ENCODE peak calls at places on chromosomes 5 and 9, in seven cellular contexts. E is AG09309, W is transverse colon, T is ascending aorta, J is fibroblast of mammary gland, L is choroid plexus epithelial cell, U is AG04450. I is an unnamed sample.

GRCh38 chr5:143554918-143555477 is 151.5 kb upstream of the NR3C1 start:
- DNase-seq in J (peak), U (peak), L (peak), W (no peak), T (no peak), E (no peak), I (no peak)

GRCh38 chr5:75363726-75364495 is 26.9 kb downstream of the HMGCR start:
- DNase-seq in J (no peak), E (no peak), T (no peak), U (no peak), W (peak), L (peak), I (peak)

GRCh38 chr9:81777514-81777913 is 88.2 kb upstream of the TLE1 start:
- DNase-seq in T (no peak), E (no peak), W (no peak), U (no peak), L (no peak), J (no peak), I (no peak)

GRCh38 chr9:114017741-114018715 is 60.1 kb downstream of the AMBP start:
- DNase-seq in W (no peak), E (no peak), T (peak), J (no peak), U (no peak), L (no peak), I (no peak)

GRCh38 chr5:95924720-95925119 is 36.9 kb downstream of the ELL2 start:
- DNase-seq in E (no peak), U (no peak), T (no peak), L (peak), J (no peak), W (no peak), I (no peak)

GRCh38 chr5:176740702-176741565 is 69.4 kb upstream of the UNC5A start:
- DNase-seq in T (peak), L (no peak), J (no peak), W (no peak), U (no peak), E (no peak), I (no peak)

GRCh38 chr9:136016882-136017812 is 56.0 kb upstream of the UBAC1 start:
- DNase-seq in U (no peak), E (no peak), J (no peak), L (no peak), T (peak), W (peak), I (no peak)

GRCh38 chr9:134228649-134229048 is 64.3 kb upstream of the RNU6ATAC start:
- DNase-seq in U (no peak), T (no peak), L (no peak), J (no peak), W (no peak), E (no peak), I (no peak)

GRCh38 chr9:127915325-127915752 is 1.5 kb downstream of the ST6GALNAC4 start:
- DNase-seq in W (peak), L (no peak), J (no peak), E (no peak), U (no peak), T (no peak), I (no peak)

GRCh38 chr5:138169124-138169523 is 9.3 kb downstream of the BRD8 start:
- DNase-seq in L (no peak), U (no peak), W (no peak), E (no peak), T (no peak), J (no peak), I (no peak)

GRCh38 chr5:171419663-171420428 is 399 bp downstream of the FGF18 start:
- DNase-seq in U (no peak), E (no peak), W (peak), L (peak), T (no peak), J (peak), I (no peak)

GRCh38 chr5:163815240-163815791 is 309.9 kb downstream of the MAT2B start:
- DNase-seq in W (no peak), U (no peak), E (no peak), J (no peak), T (no peak), L (peak), I (no peak)

GRCh38 chr5:179914032-179914755 is 6.5 kb upstream of the TBC1D9B start:
- DNase-seq in T (peak), W (peak), U (no peak), E (peak), L (peak), J (peak), I (no peak)

GRCh38 chr5:58369513-58370156 is 90.3 kb downstream of the PLK2 start:
- DNase-seq in T (no peak), U (no peak), W (no peak), J (no peak), L (no peak), E (no peak), I (no peak)

GRCh38 chr9:107283621-107284616 is 840 bp downstream of the RAD23B start:
- DNase-seq in T (peak), E (no peak), U (peak), L (peak), W (peak), J (peak), I (no peak)

GRCh38 chr9:95508242-95508967 is 8.4 kb downstream of the PTCH1 start:
- DNase-seq in E (no peak), W (no peak), U (no peak), J (no peak), T (no peak), L (peak), I (no peak)

GRCh38 chr9:101578378-101578777 is 16.4 kb downstream of the PPP3R2 start:
- DNase-seq in W (no peak), U (no peak), J (peak), E (no peak), T (no peak), L (peak), I (no peak)

GRCh38 chr5:33330416-33330815 is 110.3 kb upstream of the TARS1 start:
- DNase-seq in U (no peak), T (no peak), J (no peak), L (no peak), W (no peak), E (no peak), I (no peak)

GRCh38 chr9:2373648-2374047 is 247.9 kb upstream of the VLDLR start:
- DNase-seq in L (no peak), J (no peak), T (no peak), U (no peak), W (no peak), E (no peak), I (no peak)

GRCh38 chr5:123047706-123048105 is 11.2 kb upstream of the PPIC start:
- DNase-seq in U (no peak), T (no peak), W (no peak), L (no peak), E (no peak), J (peak), I (no peak)

GRCh38 chr5:2375796-2376195 is 375.7 kb downstream of the IRX2 start:
- DNase-seq in E (no peak), T (no peak), W (no peak), U (no peak), L (no peak), J (no peak), I (no peak)

GRCh38 chr9:75892168-75892901 is 1.9 kb downstream of the PCSK5 start:
- DNase-seq in J (peak), L (peak), W (peak), U (no peak), T (peak), E (no peak), I (no peak)

GRCh38 chr5:98365126-98365525 is 408.3 kb upstream of the RGMB start:
- DNase-seq in T (no peak), J (no peak), W (peak), U (no peak), E (no peak), L (no peak), I (no peak)

GRCh38 chr5:93281980-93282772 is 298.8 kb downstream of the NR2F1-AS1 start:
- DNase-seq in U (no peak), L (peak), T (no peak), W (no peak), J (no peak), E (no peak), I (no peak)

GRCh38 chr5:179608131-179608581 is 15.3 kb downstream of the HNRNPH1 start:
- DNase-seq in W (no peak), E (no peak), U (no peak), T (no peak), J (no peak), L (peak), I (no peak)

GRCh38 chr5:133907075-133907474 is 61.4 kb downstream of the C5orf15 start:
- DNase-seq in J (no peak), W (no peak), U (no peak), L (no peak), E (no peak), T (no peak), I (no peak)

DNA sequence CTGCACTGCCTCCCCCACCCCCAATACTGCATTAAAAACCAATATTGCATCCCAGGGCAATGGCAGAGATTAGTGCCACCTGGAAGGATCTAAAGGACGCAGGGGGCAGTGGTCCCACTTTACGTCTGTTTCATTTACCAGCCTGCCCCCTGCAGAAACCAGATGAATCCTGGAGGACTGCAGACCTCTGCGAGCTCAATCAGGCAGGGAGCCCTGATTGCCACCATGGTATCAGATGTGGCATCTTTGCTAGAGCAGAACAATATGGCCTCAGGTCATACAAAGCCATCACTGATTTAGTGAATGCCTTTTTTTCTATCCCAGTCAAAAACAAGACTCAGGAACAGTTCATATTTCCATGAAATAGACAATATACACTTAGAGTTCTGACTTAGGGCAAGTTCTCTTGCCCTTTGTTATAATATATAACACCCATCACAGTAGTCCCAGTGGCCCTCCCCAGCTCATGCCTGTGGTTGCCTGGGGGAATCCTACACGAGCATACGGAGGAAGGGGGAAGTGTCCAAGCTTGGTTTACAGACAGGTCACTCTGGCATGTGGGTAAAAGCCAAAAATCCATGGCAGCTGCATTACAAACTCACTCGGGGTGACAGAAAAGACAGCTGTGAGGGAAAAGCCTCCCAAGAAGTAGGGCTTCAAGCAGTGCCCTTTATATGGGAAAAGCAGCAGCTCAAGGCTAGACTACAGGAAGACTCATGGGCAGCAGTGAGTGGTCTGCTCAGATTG is 85.1 kb downstream of the MED27 start:
- DNase-seq in E (no peak), L (no peak), J (no peak), T (no peak), W (no peak), U (no peak), I (no peak)
- TF ChIP-seq CTCF in E (no peak), L (no peak), J (no peak), T (no peak), W (no peak), U (no peak), I (no peak)

GRCh38 chr9:14993891-14994554 is 83.8 kb upstream of the FREM1 start:
- DNase-seq in T (no peak), L (no peak), J (no peak), U (no peak), E (no peak), W (no peak), I (peak)

GRCh38 chr9:14992025-14992424 is 81.8 kb upstream of the FREM1 start:
- DNase-seq in L (no peak), W (no peak), U (no peak), E (no peak), T (no peak), J (peak), I (no peak)

GRCh38 chr9:14993061-14993800 is 83.0 kb upstream of the FREM1 start:
- DNase-seq in E (peak), L (peak), U (no peak), W (peak), T (peak), J (peak), I (peak)

GRCh38 chr9:14994738-14995137 is 84.5 kb upstream of the FREM1 start:
- DNase-seq in J (no peak), U (no peak), L (no peak), W (no peak), E (no peak), T (no peak), I (no peak)

GRCh38 chr9:14992516-14992915 is 82.3 kb upstream of the FREM1 start:
- DNase-seq in L (no peak), U (no peak), E (no peak), T (no peak), J (peak), W (no peak), I (no peak)
- H3K4me3 ChIP-seq in L (no peak), U (no peak), E (peak), T (peak), J (peak), W (peak), I (peak)

GRCh38 chr9:94167376-94167775 is 83.1 kb downstream of the PTPDC1 start:
- DNase-seq in U (no peak), J (no peak), T (no peak), L (no peak), W (no peak), E (no peak), I (no peak)

GRCh38 chr9:94165592-94166236 is 81.5 kb downstream of the PTPDC1 start:
- DNase-seq in L (peak), E (peak), W (peak), T (peak), J (peak), U (peak), I (peak)

GRCh38 chr9:94167055-94167346 is 82.7 kb downstream of the PTPDC1 start:
- DNase-seq in U (no peak), L (no peak), T (no peak), J (no peak), W (no peak), E (no peak), I (peak)

GRCh38 chr9:94164756-94165549 is 80.7 kb downstream of the PTPDC1 start:
- DNase-seq in U (no peak), W (no peak), L (no peak), T (no peak), E (no peak), J (no peak), I (no peak)

DNA sequence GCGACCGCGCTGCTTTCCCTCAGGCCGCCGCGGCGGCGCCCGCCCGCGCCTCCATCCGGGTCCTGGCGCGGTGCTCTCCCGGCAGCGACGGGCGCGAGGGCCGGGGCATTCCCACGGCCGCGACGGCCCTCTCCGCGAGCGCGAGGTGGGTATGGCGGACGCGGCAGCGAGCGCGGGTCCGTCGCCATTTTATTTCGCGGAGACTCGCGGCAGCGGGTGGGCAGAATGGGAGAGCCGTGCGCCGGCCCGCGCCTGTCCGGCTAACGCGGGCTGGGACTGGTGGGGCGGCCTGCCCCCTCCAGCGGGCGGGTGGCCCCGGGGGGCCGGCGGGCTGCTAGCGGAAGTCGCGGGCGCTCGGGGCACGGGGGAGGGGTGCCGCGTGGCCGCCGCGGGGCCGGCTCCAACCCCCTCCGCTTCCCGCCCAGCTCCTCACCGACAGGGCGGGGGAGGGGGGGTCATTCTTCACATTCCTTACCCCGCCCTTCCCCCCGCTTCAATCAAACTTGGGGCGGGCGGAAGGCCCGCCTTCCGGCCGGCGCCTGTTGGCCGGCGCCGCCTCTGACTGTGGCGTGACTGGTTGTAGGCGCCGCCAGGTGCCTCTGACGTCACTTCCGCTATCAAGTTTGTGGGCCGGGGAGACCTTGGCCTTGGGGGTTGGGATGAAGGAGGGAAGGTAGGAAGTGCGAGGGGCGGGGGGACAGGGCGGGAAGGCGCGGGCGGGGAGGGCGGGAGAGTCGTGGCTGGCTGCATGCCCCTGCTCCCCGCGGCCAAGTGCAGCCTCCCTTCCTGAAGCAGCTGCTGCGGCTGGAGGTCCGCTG is 82.2 kb downstream of the PTPDC1 start:
- DNase-seq in L (peak), E (peak), W (peak), U (peak), T (peak), J (peak), I (peak)
- TF ChIP-seq CTCF in L (no peak), E (no peak), W (no peak), U (no peak), T (no peak), J (no peak), I (no peak)

GRCh38 chr5:30142432-30142831 is 1051.1 kb upstream of the CDH6 start:
- DNase-seq in W (no peak), J (no peak), U (no peak), T (no peak), E (no peak), L (no peak), I (no peak)
- H3K4me3 ChIP-seq in W (no peak), J (no peak), U (no peak), T (no peak), E (no peak), L (no peak), I (no peak)

GRCh38 chr9:92707530-92707929 is 37.6 kb upstream of the IPPK start:
- DNase-seq in J (no peak), E (no peak), L (no peak), T (no peak), U (no peak), W (no peak), I (no peak)

GRCh38 chr9:92709954-92710353 is 40.0 kb upstream of the IPPK start:
- DNase-seq in W (no peak), E (no peak), L (no peak), J (no peak), U (no peak), T (no peak), I (no peak)

GRCh38 chr9:92709240-92709639 is 39.3 kb upstream of the IPPK start:
- DNase-seq in L (no peak), T (no peak), E (no peak), J (peak), W (no peak), U (no peak), I (no peak)

GRCh38 chr9:92704528-92704927 is 34.6 kb upstream of the IPPK start:
- DNase-seq in W (no peak), E (no peak), T (no peak), U (no peak), J (peak), L (no peak), I (no peak)

GRCh38 chr9:92706218-92706940 is 36.4 kb upstream of the IPPK start:
- DNase-seq in L (peak), E (no peak), J (peak), U (no peak), T (peak), W (no peak), I (no peak)
- TF ChIP-seq CTCF in L (peak), E (peak), J (peak), U (peak), T (peak), W (peak), I (peak)

GRCh38 chr9:32533816-32534215 is 7.8 kb upstream of the RIGI start:
- DNase-seq in E (no peak), W (no peak), J (no peak), U (no peak), T (no peak), L (no peak), I (no peak)

GRCh38 chr9:32533338-32533737 is 7.3 kb upstream of the RIGI start:
- DNase-seq in T (no peak), W (no peak), E (no peak), J (no peak), U (no peak), L (peak), I (no peak)
- H3K4me3 ChIP-seq in T (no peak), W (no peak), E (no peak), J (no peak), U (no peak), L (no peak), I (no peak)

GRCh38 chr9:19457694-19458009 is 48.8 kb downstream of the ACER2 start:
- DNase-seq in L (no peak), E (no peak), T (no peak), U (no peak), J (no peak), W (no peak), I (no peak)
- TF ChIP-seq CTCF in L (no peak), E (no peak), T (no peak), U (no peak), J (no peak), W (no peak), I (no peak)

GRCh38 chr5:1110260-1110929 is 1.5 kb downstream of the SLC12A7 start:
- DNase-seq in T (no peak), L (peak), W (no peak), U (no peak), E (no peak), J (no peak), I (no peak)
- H3K4me3 ChIP-seq in T (peak), L (peak), W (peak), U (peak), E (peak), J (no peak), I (peak)

DNA sequence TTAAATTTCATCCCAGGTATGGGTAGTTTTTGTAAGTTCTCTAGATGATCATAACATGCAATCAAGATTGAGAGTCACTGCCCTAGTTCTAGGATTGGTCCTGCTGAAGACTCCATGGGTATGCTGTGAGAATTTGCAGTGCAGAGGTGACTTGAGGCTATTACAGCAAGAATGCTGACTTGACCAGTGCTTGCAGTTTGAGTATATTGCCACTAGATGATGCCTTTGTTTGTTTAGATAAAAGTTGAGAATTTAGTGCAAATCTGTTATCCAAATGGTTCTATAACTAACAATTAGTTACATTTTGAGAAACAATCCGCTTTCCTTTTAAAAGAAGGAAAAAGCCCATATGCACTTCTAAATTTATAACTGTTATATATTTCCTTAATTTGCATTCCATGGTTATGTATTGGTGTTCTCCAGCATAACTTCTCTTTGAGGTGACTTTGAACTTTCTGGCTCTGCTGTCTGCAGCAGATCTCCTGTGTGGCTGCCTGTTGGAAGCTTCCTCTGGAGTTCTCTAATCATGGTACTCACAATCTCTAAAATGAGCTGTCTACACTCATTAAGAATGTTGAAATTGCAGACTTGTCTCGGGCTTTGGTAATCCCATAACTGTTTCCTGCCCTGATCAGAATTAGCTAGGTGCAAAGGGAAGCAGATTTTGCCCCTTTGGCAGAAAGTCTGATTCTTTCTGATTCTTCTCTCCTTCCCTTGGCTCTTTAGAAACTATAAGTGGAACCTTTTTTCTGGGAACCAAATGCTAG is 24.9 kb downstream of the MELK start:
- DNase-seq in W (no peak), E (peak), T (no peak), U (no peak), L (peak), J (peak), I (no peak)
- TF ChIP-seq CTCF in W (peak), E (peak), T (peak), U (peak), L (peak), J (peak), I (peak)

GRCh38 chr5:34533582-34534236 is 122.4 kb upstream of the RAI14 start:
- DNase-seq in W (no peak), J (peak), L (no peak), U (no peak), E (no peak), T (no peak), I (no peak)
- H3K4me3 ChIP-seq in W (no peak), J (no peak), L (no peak), U (no peak), E (no peak), T (no peak), I (no peak)

I was measured in retinal pigment epithelial cell.